ENCODE peak calls at places on chromosome 10, in four cellular contexts. D is skeletal muscle cell, I is GM23338, S is NCI-H1092 treated with DMSO at 0.1 percent for 48 hours. Z is an unnamed sample.
A peak's percentile ranks its signal among the peaks of the same experiment; 100 is the strongest.

GRCh38 chr10:123772645-123773508 is 106.7 kb downstream of the GPR26 start:
- DNase-seq in I (no peak), D (no peak), S (no peak), Z (no peak)

GRCh38 chr10:131725736-131726459 is 174.9 kb upstream of the PPP2R2D start:
- DNase-seq in S (no peak), D (no peak), I (peak; percentile 65), Z (no peak)

GRCh38 chr10:124381011-124381591 is 37.6 kb downstream of the OAT start:
- DNase-seq in D (no peak), I (no peak), S (no peak), Z (peak; percentile 14)

GRCh38 chr10:113939212-113939860 is 84.9 kb downstream of the NHLRC2 start:
- DNase-seq in I (no peak), D (no peak), S (no peak), Z (peak; percentile 11)

GRCh38 chr10:87798082-87798481 is 19.9 kb downstream of the ATAD1 start:
- DNase-seq in D (no peak), S (no peak), I (no peak), Z (no peak)

GRCh38 chr10:102644066-102644645 is at the start of gene TRIM8:
- DNase-seq in D (no peak), S (peak; percentile 41), I (peak; percentile 67), Z (no peak)

GRCh38 chr10:13105184-13105583 is 5.2 kb downstream of the OPTN start:
- DNase-seq in S (no peak), I (no peak), D (no peak), Z (no peak)

GRCh38 chr10:27225011-27225590 is 15.5 kb downstream of the ACBD5 start:
- DNase-seq in D (no peak), I (no peak), S (no peak), Z (no peak)

GRCh38 chr10:44462338-44462914 is 77.5 kb upstream of the CXCL12 start:
- DNase-seq in S (no peak), D (no peak), I (no peak), Z (no peak)

GRCh38 chr10:28302012-28302667 is 724 bp downstream of the MPP7 start:
- DNase-seq in S (no peak), D (no peak), I (peak; percentile 49), Z (no peak)

GRCh38 chr10:79295593-79295992 is 51.7 kb upstream of the PPIF start:
- DNase-seq in D (no peak), S (no peak), I (no peak), Z (peak; percentile 57)

GRCh38 chr10:24822557-24822956 is 98.9 kb upstream of the ARHGAP21 start:
- DNase-seq in D (no peak), S (no peak), I (no peak), Z (no peak)

GRCh38 chr10:63901916-63902315 is 380.7 kb downstream of the REEP3 start:
- DNase-seq in D (no peak), I (no peak), S (no peak), Z (no peak)

GRCh38 chr10:6473430-6473829 is 106.6 kb downstream of the PRKCQ start:
- DNase-seq in D (no peak), I (no peak), S (no peak), Z (no peak)

GRCh38 chr10:75722609-75723008 is 291.2 kb downstream of the LRMDA start:
- DNase-seq in I (no peak), S (no peak), D (no peak), Z (no peak)

GRCh38 chr10:23330953-23331352 is 13.6 kb downstream of the C10orf67 start:
- DNase-seq in I (no peak), D (no peak), S (no peak), Z (no peak)

GRCh38 chr10:111128331-111129167 is 51.7 kb downstream of the ADRA2A start:
- DNase-seq in I (no peak), S (no peak), D (no peak), Z (peak; percentile 89)

GRCh38 chr10:93816123-93816747 is 58.5 kb downstream of the LGI1 start:
- DNase-seq in S (peak; percentile 62), I (peak; percentile 76), D (peak; percentile 17), Z (peak; percentile 58)

GRCh38 chr10:59585046-59585700 is 124.5 kb downstream of the SLC16A9 start:
- DNase-seq in D (no peak), S (peak; percentile 49), I (no peak), Z (peak; percentile 61)

GRCh38 chr10:15052121-15052520 is 8.4 kb downstream of the OLAH start:
- DNase-seq in D (no peak), I (no peak), S (no peak), Z (no peak)

GRCh38 chr10:80196270-80196949 is 8.9 kb downstream of the ANXA11 start:
- DNase-seq in D (no peak), I (no peak), S (no peak), Z (peak; percentile 67)

GRCh38 chr10:114491419-114491818 is 87.1 kb upstream of the AFAP1L2 start:
- DNase-seq in D (no peak), I (no peak), S (no peak), Z (no peak)

GRCh38 chr10:14775656-14776055 is 959 bp upstream of the FAM107B start:
- DNase-seq in D (no peak), I (no peak), S (no peak), Z (no peak)

GRCh38 chr10:22899307-22899706 is 28.5 kb upstream of the ARMC3 start:
- DNase-seq in I (no peak), S (no peak), D (no peak), Z (no peak)

GRCh38 chr10:5963591-5963990 is 13.8 kb downstream of the IL15RA start:
- DNase-seq in I (no peak), D (no peak), S (no peak), Z (no peak)

GRCh38 chr10:29635711-29636144 is 957 bp upstream of the SVIL start:
- DNase-seq in S (no peak), I (peak; percentile 51), D (no peak), Z (no peak)

GRCh38 chr10:63241898-63242297 is 108.8 kb downstream of the NRBF2 start:
- DNase-seq in D (no peak), I (no peak), S (no peak), Z (no peak)

GRCh38 chr10:49632406-49633317 is 18.8 kb downstream of the CHAT start:
- DNase-seq in S (no peak), I (no peak), D (no peak), Z (no peak)

GRCh38 chr10:6721964-6722615 is 142.0 kb upstream of the PRKCQ start:
- DNase-seq in I (peak; percentile 14), S (no peak), D (peak; percentile 92), Z (peak; percentile 95)

GRCh38 chr10:79378647-79379511 is 31.6 kb downstream of the PPIF start:
- DNase-seq in S (no peak), I (no peak), D (no peak), Z (no peak)

Z was measured in HT1080.